ENCODE peak calls at places on chromosomes 13 and 19, in seven cellular contexts. M is hypothalamus, N is AG09309, H is lower lobe of right lung, O is bronchial epithelial cell, U is stomach, J is NCI-H1105 treated with DMSO at 0.1 percent for 48 hours. T is an unnamed sample.

GRCh38 chr19:19211499-19212432 is at the start of gene NCAN:
- DNase-seq in N (no peak), U (no peak), M (peak), O (no peak), J (peak), H (no peak), T (peak)

GRCh38 chr19:34808566-34808965 is 35.6 kb upstream of the ZNF599 start:
- DNase-seq in M (no peak), N (peak), J (no peak), H (no peak), U (no peak), O (peak), T (no peak)

GRCh38 chr13:110119943-110120905 is 186.7 kb downstream of the COL4A1 start:
- DNase-seq in M (no peak), O (peak), N (no peak), U (no peak), H (no peak), J (no peak), T (no peak)

GRCh38 chr13:49828452-49828851 is 36.0 kb upstream of the KPNA3 start:
- DNase-seq in U (no peak), J (no peak), N (no peak), H (no peak), O (peak), M (no peak), T (no peak)

GRCh38 chr13:24038405-24038804 is 122.1 kb upstream of the SPATA13 start:
- DNase-seq in M (no peak), U (no peak), J (no peak), O (no peak), N (no peak), H (no peak), T (no peak)

GRCh38 chr19:50327461-50328256 is 1.5 kb downstream of the KCNC3 start:
- DNase-seq in H (no peak), N (no peak), M (no peak), U (no peak), O (no peak), J (no peak), T (no peak)

GRCh38 chr19:19540707-19541515 is 2.8 kb downstream of the CILP2 start:
- DNase-seq in J (no peak), O (peak), N (no peak), H (peak), M (peak), U (peak), T (peak)

GRCh38 chr19:38606131-38606530 is 11.6 kb downstream of the MAP4K1 start:
- DNase-seq in U (no peak), J (no peak), H (no peak), N (no peak), O (no peak), M (no peak), T (no peak)

GRCh38 chr19:48551437-48552302 is at the start of gene SULT2B1:
- DNase-seq in O (peak), H (peak), N (no peak), U (peak), M (no peak), J (peak), T (no peak)

GRCh38 chr13:20258208-20258962 is 26.3 kb upstream of the GJB6 start:
- DNase-seq in O (no peak), H (no peak), N (no peak), M (no peak), J (peak), U (no peak), T (no peak)